ENCODE peak calls at places on chromosomes 1 and 21, in five cellular contexts. G, Q, I, S and H are unnamed samples.

GRCh38 chr1:79847715-79848114 is 841.2 kb upstream of the ADGRL4 start:
- DNase-seq in G (no peak), Q (no peak), I (no peak), S (no peak), H (no peak)

GRCh38 chr1:85282424-85282823 is 6.0 kb upstream of the BCL10 start:
- DNase-seq in G (peak; percentile 22), Q (no peak), I (no peak), S (peak; percentile 54), H (no peak)

GRCh38 chr1:94236630-94237290 is 624 bp downstream of the ARHGAP29 start:
- DNase-seq in G (no peak), Q (no peak), I (no peak), S (no peak), H (no peak)

GRCh38 chr1:218303176-218303575 is 18.1 kb downstream of the RRP15 start:
- DNase-seq in G (no peak), Q (no peak), I (no peak), S (no peak), H (no peak)

GRCh38 chr1:9703681-9704080 is 52.1 kb downstream of the PIK3CD start:
- DNase-seq in G (no peak), Q (no peak), I (no peak), S (no peak), H (no peak)

GRCh38 chr21:32298148-32298559 is 501 bp upstream of the MRAP start:
- DNase-seq in G (no peak), Q (no peak), I (no peak), S (no peak), H (no peak)

GRCh38 chr1:65119951-65120350 is 28.1 kb upstream of the AK4 start:
- DNase-seq in G (no peak), Q (no peak), I (no peak), S (no peak), H (no peak)

GRCh38 chr1:155064813-155065436 is 1.4 kb downstream of the EFNA4 start:
- DNase-seq in G (no peak), Q (no peak), I (no peak), S (peak; percentile 38), H (no peak)

GRCh38 chr1:205998457-205999241 is 4.5 kb downstream of the RAB7B start:
- DNase-seq in G (no peak), Q (no peak), I (no peak), S (no peak), H (no peak)

GRCh38 chr1:27377760-27378495 is 3.3 kb upstream of the FCN3 start:
- DNase-seq in G (peak; percentile 82), Q (no peak), I (no peak), S (no peak), H (no peak)

GRCh38 chr1:248756636-248757035 is 1.1 kb upstream of the LYPD8 start:
- DNase-seq in G (no peak), Q (no peak), I (no peak), S (no peak), H (no peak)

GRCh38 chr1:214261206-214262123 is 19.5 kb upstream of the SMYD2 start:
- DNase-seq in G (peak; percentile 77), Q (no peak), I (peak; percentile 72), S (peak; percentile 52), H (peak; percentile 33)

GRCh38 chr1:246565751-246566127 is 322 bp downstream of the TFB2M start:
- DNase-seq in G (no peak), Q (no peak), I (no peak), S (peak; percentile 53), H (no peak)

GRCh38 chr1:30198805-30199403 is 524.5 kb downstream of the MATN1 start:
- DNase-seq in G (peak; percentile 56), Q (no peak), I (no peak), S (no peak), H (no peak)

GRCh38 chr1:75203415-75204277 is 69.5 kb downstream of the LHX8 start:
- DNase-seq in G (peak; percentile 41), Q (peak; percentile 4), I (peak; percentile 33), S (peak; percentile 40), H (peak; percentile 25)

GRCh38 chr1:95018602-95019369 is 54.0 kb downstream of the ALG14 start:
- DNase-seq in G (no peak), Q (no peak), I (no peak), S (no peak), H (no peak)

GRCh38 chr1:65896721-65897120 is 104.0 kb downstream of the PDE4B start:
- DNase-seq in G (no peak), Q (no peak), I (no peak), S (no peak), H (no peak)

GRCh38 chr1:191320062-191320461 is 838.2 kb upstream of the RGS18 start:
- DNase-seq in G (no peak), Q (no peak), I (no peak), S (no peak), H (no peak)

GRCh38 chr21:31656199-31657095 is 3.0 kb upstream of the SOD1 start:
- DNase-seq in G (no peak), Q (no peak), I (no peak), S (no peak), H (no peak)

GRCh38 chr1:108704501-108704900 is 8.2 kb upstream of the FNDC7 start:
- DNase-seq in G (no peak), Q (no peak), I (no peak), S (no peak), H (no peak)

GRCh38 chr1:168081373-168082007 is 55.2 kb downstream of the GPR161 start:
- DNase-seq in G (peak; percentile 10), Q (no peak), I (no peak), S (no peak), H (peak; percentile 8)

DNA sequence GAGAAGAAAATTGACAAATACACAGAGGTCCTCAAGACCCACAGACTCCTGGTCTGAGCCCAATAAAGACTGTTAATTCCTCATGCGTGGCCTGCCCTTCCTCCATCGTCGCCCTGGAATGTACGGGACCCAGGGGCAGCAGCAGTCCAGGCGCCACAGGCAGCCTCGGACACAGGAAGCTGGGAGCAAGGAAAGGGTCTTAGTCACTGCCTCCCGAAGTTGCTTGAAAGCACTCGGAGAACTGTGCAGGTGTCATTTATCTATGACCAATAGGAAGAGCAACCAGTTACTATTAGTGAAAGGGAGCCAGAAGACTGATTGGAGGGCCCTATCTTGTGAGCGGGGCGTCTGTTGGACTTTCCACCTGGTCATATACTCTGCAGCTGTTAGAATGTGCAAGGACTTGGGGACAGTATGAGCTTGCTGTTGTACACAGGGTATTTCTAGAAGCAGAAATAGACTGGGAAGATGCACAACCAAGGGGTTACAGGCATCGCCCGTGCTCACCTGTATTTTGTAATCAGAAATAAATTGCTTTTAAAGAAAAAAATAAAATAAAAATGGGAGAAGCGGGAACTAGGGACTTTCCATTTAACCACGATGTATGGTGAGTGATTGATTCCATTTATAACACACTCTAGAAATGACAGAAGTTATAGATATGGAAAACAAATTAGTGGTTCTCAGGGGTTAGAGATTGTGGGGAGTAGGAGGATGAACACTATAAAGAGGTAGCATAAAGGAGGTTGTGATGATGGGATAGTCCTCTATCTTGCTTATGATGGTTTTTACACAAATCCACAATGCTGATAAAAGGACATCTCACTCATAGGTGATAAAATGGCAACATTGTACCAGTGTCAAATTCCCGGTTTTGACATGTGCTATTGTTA is 244.7 kb downstream of the MRPL39 start:
- DNase-seq in G (no peak), Q (no peak), I (no peak), S (no peak), H (no peak)
- TF ChIP-seq GABPA in G (no peak), Q (no peak), I (no peak), S (no peak), H (no peak)

DNA sequence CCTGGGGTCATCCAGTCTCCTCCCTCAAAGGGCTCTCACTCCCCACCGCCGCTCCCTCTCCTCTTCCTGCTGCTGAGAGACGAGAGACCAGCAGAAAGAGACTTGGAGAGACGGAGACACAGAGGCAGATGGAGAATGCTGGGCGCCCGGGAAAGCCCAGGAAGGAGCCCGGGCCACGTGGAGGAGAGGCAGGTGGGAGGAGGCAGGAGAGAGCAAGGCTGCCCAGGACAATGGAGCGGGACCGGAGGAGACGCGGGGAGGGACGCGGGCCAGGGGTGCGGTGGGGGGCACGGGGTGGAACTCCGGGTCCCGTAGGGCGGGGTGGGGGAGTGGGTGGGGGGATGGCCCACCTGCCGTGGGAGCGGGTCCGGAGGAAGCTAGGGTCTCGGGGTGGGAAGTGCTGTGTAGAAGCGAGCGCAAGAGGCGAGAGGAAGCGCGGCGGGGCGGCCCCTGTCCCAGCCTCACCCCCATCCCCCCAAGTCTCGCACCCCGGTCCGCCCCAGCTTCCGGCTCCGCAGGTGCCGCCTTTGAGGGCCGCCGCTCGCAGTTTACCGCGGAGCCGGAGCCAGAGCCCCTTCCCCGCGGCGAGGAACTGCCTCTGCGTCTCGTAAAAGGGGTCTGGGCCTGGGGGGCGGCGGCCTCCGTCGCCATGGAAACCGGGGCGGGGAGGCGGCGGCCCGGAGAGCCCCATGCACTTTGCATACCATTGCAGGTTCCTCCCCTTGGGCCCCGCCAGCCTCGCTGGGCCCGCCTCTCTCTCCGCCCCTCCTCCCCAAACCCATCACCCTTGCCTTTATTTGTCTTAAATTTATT is 11.7 kb upstream of the EPHA2 start:
- DNase-seq in G (peak; percentile 91), Q (no peak), I (peak; percentile 92), S (no peak), H (no peak)
- TF ChIP-seq REST in G (no peak), Q (no peak), I (no peak), S (no peak), H (no peak)

GRCh38 chr1:183879966-183880365 is 75.0 kb downstream of the RGL1 start:
- DNase-seq in G (no peak), Q (no peak), I (no peak), S (no peak), H (no peak)

GRCh38 chr1:183883629-183884028 is 78.7 kb downstream of the RGL1 start:
- DNase-seq in G (no peak), Q (no peak), I (no peak), S (no peak), H (peak; percentile 70)

GRCh38 chr1:183879477-183879876 is 74.6 kb downstream of the RGL1 start:
- DNase-seq in G (no peak), Q (no peak), I (no peak), S (no peak), H (no peak)

GRCh38 chr1:183882328-183883167 is 77.6 kb downstream of the RGL1 start:
- DNase-seq in G (no peak), Q (no peak), I (no peak), S (no peak), H (peak; percentile 33)

GRCh38 chr1:183881387-183882084 is 76.6 kb downstream of the RGL1 start:
- DNase-seq in G (no peak), Q (no peak), I (no peak), S (peak; percentile 77), H (no peak)
- TF ChIP-seq GABPA in G (no peak), Q (no peak), I (no peak), S (no peak), H (no peak)

GRCh38 chr1:152656459-152656858 is 6.7 kb upstream of the LCE2D start:
- DNase-seq in G (no peak), Q (no peak), I (no peak), S (no peak), H (no peak)

GRCh38 chr1:152658649-152659048 is 4.5 kb upstream of the LCE2D start:
- DNase-seq in G (no peak), Q (no peak), I (no peak), S (peak; percentile 16), H (no peak)

GRCh38 chr1:152654110-152654509 is 9.1 kb upstream of the LCE2D start:
- DNase-seq in G (peak; percentile 65), Q (no peak), I (peak; percentile 49), S (peak; percentile 59), H (peak; percentile 38)

GRCh38 chr1:152663098-152663497 is at the start of gene LCE2D:
- DNase-seq in G (no peak), Q (no peak), I (no peak), S (no peak), H (no peak)

DNA sequence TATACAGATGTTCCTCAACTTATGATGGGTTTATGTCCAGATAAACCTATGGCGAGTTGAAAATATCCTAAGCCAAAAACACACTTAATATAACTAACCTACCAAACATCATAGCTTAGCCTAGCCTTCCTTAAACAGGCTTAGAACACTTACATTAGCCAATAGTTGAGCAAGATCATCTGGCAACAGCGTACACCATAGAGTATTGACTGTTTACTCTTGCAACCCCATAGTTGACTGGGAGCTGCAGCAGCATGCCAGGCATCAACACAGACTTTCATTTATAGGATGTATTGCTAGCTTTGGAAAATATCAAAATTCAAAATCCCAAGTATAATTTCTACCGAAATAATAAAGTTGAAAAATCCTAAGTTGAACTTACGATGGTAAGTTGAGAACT is 5.5 kb upstream of the LCE2D start:
- DNase-seq in G (no peak), Q (no peak), I (no peak), S (no peak), H (no peak)
- TF ChIP-seq REST in G (no peak), Q (no peak), I (no peak), S (no peak), H (no peak)